ENCODE peak calls at places on chromosomes 3 and 15, in five cellular contexts. One of them, this sample, is unnamed.

GRCh38 chr15:69735126-69735525 is 282.5 kb downstream of the RPLP1 start:
- DNase-seq in NCI-H2107: no peak
- DNase-seq in T-helper 9 cell: no peak
- DNase-seq in keratinocyte: no peak
- DNase-seq in Kasumi-1: no peak
- DNase-seq in this sample: no peak

GRCh38 chr15:100695048-100695447 is 92.7 kb downstream of the ASB7 start:
- DNase-seq in NCI-H2107: no peak
- DNase-seq in T-helper 9 cell: no peak
- DNase-seq in keratinocyte: no peak
- DNase-seq in Kasumi-1: no peak
- DNase-seq in this sample: no peak

GRCh38 chr3:42900226-42900625 is 5.7 kb upstream of the ZNF662 start:
- DNase-seq in NCI-H2107: no peak
- DNase-seq in T-helper 9 cell: no peak
- DNase-seq in keratinocyte: no peak
- DNase-seq in Kasumi-1: no peak
- DNase-seq in this sample: peak; percentile 8

GRCh38 chr3:167606836-167607235 is 46.9 kb downstream of the WDR49 start:
- DNase-seq in NCI-H2107: no peak
- DNase-seq in T-helper 9 cell: no peak
- DNase-seq in keratinocyte: no peak
- DNase-seq in Kasumi-1: no peak
- DNase-seq in this sample: no peak

GRCh38 chr3:13077431-13078157 is 4.4 kb upstream of the IQSEC1 start:
- DNase-seq in NCI-H2107: no peak
- DNase-seq in T-helper 9 cell: no peak
- DNase-seq in keratinocyte: no peak
- DNase-seq in Kasumi-1: no peak
- DNase-seq in this sample: peak; percentile 68

GRCh38 chr15:31314380-31314779 is 12.3 kb upstream of the KLF13 start:
- DNase-seq in NCI-H2107: no peak
- DNase-seq in T-helper 9 cell: no peak
- DNase-seq in keratinocyte: no peak
- DNase-seq in Kasumi-1: no peak
- DNase-seq in this sample: no peak

GRCh38 chr3:117523407-117523806 is 813.8 kb downstream of the TUSC7 start:
- DNase-seq in NCI-H2107: no peak
- DNase-seq in T-helper 9 cell: no peak
- DNase-seq in keratinocyte: no peak
- DNase-seq in Kasumi-1: no peak
- DNase-seq in this sample: no peak

GRCh38 chr15:88911766-88912118 is 1.4 kb downstream of the MFGE8 start:
- DNase-seq in NCI-H2107: no peak
- DNase-seq in T-helper 9 cell: no peak
- DNase-seq in keratinocyte: no peak
- DNase-seq in Kasumi-1: no peak
- DNase-seq in this sample: no peak